ENCODE peak calls at places on chromosomes 2 and 18, in ten cellular contexts. A is heart left ventricle, Z is body of pancreas, F is breast epithelium, E is Peyer's patch, L is mucosa of descending colon, H is Panc1, N is lower lobe of right lung, G is colonic mucosa, B is spleen. C is an unnamed sample.
A peak's percentile ranks its signal among the peaks of the same experiment; 100 is the strongest.

GRCh38 chr2:222756362-222756831 is 84.9 kb downstream of the MOGAT1 start:
- DNase-seq in A (no peak), Z (no peak), F (no peak), E (no peak), L (no peak), H (no peak), N (no peak), G (no peak), B (no peak), C (no peak)

GRCh38 chr2:36404312-36404711 is 48.7 kb downstream of the CRIM1 start:
- DNase-seq in A (no peak), Z (no peak), F (no peak), E (no peak), L (no peak), H (no peak), N (no peak), G (no peak), B (no peak), C (no peak)

GRCh38 chr2:27735263-27735904 is 36.1 kb upstream of the MRPL33 start:
- DNase-seq in A (peak; percentile 95), Z (peak; percentile 86), F (peak; percentile 82), E (peak; percentile 86), L (peak; percentile 80), H (no peak), N (peak; percentile 88), G (peak; percentile 81), B (peak; percentile 88), C (peak; percentile 95)

GRCh38 chr2:127239395-127239794 is 19.3 kb upstream of the CYP27C1 start:
- DNase-seq in A (no peak), Z (no peak), F (no peak), E (no peak), L (no peak), H (no peak), N (no peak), G (no peak), B (no peak), C (no peak)

GRCh38 chr2:110993557-110994231 is 127.0 kb upstream of the BCL2L11 start:
- DNase-seq in A (no peak), Z (peak; percentile 50), F (no peak), E (no peak), L (no peak), H (no peak), N (peak; percentile 64), G (no peak), B (no peak), C (no peak)

GRCh38 chr18:73805991-73806390 is 341.6 kb downstream of the FBXO15 start:
- DNase-seq in A (no peak), Z (no peak), F (no peak), E (no peak), L (no peak), H (no peak), N (no peak), G (no peak), B (no peak), C (no peak)

GRCh38 chr2:63124209-63124608 is 73.6 kb downstream of the OTX1 start:
- DNase-seq in A (no peak), Z (no peak), F (no peak), E (no peak), L (no peak), H (no peak), N (no peak), G (no peak), B (no peak), C (no peak)

GRCh38 chr2:124325667-124326425 is 300.8 kb downstream of the CNTNAP5 start:
- DNase-seq in A (no peak), Z (no peak), F (no peak), E (no peak), L (no peak), H (no peak), N (no peak), G (no peak), B (no peak), C (no peak)

GRCh38 chr2:238425505-238425978 is 1.2 kb upstream of the ASB1 start:
- DNase-seq in A (no peak), Z (no peak), F (no peak), E (no peak), L (peak; percentile 51), H (no peak), N (no peak), G (peak; percentile 55), B (no peak), C (peak; percentile 1)
- H3K4me3 ChIP-seq in A (peak overlapping the region; percentile 90), Z (no peak overlapping the region), F (no peak overlapping the region), E (peak overlapping the region; percentile 94), L (no peak overlapping the region), H (peak overlapping the region; percentile 92), N (peak overlapping the region; percentile 92), G (peak overlapping the region; percentile 96), B (no peak overlapping the region), C (peak overlapping the region; percentile 98)

GRCh38 chr2:25168256-25169072 is at the start of gene POMC:
- DNase-seq in A (no peak), Z (peak; percentile 35), F (no peak), E (no peak), L (no peak), H (no peak), N (peak; percentile 55), G (no peak), B (peak; percentile 82), C (peak; percentile 89)

GRCh38 chr2:25170888-25171287 is 2.5 kb upstream of the POMC start:
- DNase-seq in A (no peak), Z (no peak), F (no peak), E (no peak), L (no peak), H (no peak), N (no peak), G (no peak), B (no peak), C (no peak)

GRCh38 chr2:25169073-25169470 is 692 bp upstream of the POMC start:
- DNase-seq in A (no peak), Z (no peak), F (no peak), E (no peak), L (no peak), H (no peak), N (no peak), G (no peak), B (no peak), C (peak; percentile 73)

GRCh38 chr2:25164526-25164925 is 3.9 kb downstream of the POMC start:
- DNase-seq in A (no peak), Z (no peak), F (no peak), E (no peak), L (no peak), H (no peak), N (no peak), G (no peak), B (peak; percentile 52), C (no peak)

GRCh38 chr2:25165992-25166618 is 2.3 kb downstream of the POMC start:
- DNase-seq in A (peak; percentile 34), Z (peak; percentile 70), F (no peak), E (peak; percentile 63), L (peak; percentile 67), H (peak; percentile 27), N (no peak), G (peak; percentile 53), B (peak; percentile 92), C (peak; percentile 48)
- TF ChIP-seq CTCF in A (no peak), Z (peak; percentile 33), F (no peak), E (peak; percentile 9), L (no peak), H (peak; percentile 88), N (no peak), G (peak; percentile 27), B (peak; percentile 45), C (peak; percentile 2)

GRCh38 chr18:9949861-9950260 is 36.0 kb downstream of the VAPA start:
- DNase-seq in A (no peak), Z (no peak), F (no peak), E (no peak), L (no peak), H (no peak), N (no peak), G (no peak), B (no peak), C (no peak)

GRCh38 chr18:9949315-9949714 is 35.5 kb downstream of the VAPA start:
- DNase-seq in A (no peak), Z (no peak), F (no peak), E (no peak), L (no peak), H (no peak), N (no peak), G (no peak), B (no peak), C (no peak)

GRCh38 chr18:9944805-9945204 is 31.0 kb downstream of the VAPA start:
- DNase-seq in A (no peak), Z (no peak), F (no peak), E (no peak), L (no peak), H (no peak), N (no peak), G (no peak), B (no peak), C (no peak)

GRCh38 chr18:9946831-9947230 is 33.0 kb downstream of the VAPA start:
- DNase-seq in A (no peak), Z (no peak), F (no peak), E (no peak), L (no peak), H (no peak), N (no peak), G (no peak), B (no peak), C (no peak)

DNA sequence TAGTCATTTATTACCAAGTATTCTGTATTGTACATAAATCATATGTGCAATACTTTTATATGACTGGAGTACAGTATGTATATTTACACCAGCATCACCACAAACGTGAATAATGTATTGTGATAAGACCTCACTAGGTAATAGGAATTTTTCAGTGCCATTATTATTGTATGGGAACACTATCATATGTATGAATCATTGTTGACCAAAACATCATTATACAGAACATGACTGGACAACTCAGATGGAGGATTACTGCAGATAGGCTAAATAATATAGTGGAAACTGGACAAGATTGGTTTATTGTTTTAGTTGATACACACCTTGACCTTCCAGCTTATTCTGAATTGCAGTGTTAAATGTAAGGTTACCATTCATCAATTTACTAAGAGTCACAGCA is 33.4 kb downstream of the VAPA start:
- DNase-seq in A (no peak), Z (no peak), F (no peak), E (no peak), L (no peak), H (no peak), N (no peak), G (no peak), B (no peak), C (no peak)
- H3K4me3 ChIP-seq in A (no peak overlapping the region), Z (no peak overlapping the region), F (no peak overlapping the region), E (no peak overlapping the region), L (no peak overlapping the region), H (no peak overlapping the region), N (no peak overlapping the region), G (no peak overlapping the region), B (no peak overlapping the region), C (no peak overlapping the region)

DNA sequence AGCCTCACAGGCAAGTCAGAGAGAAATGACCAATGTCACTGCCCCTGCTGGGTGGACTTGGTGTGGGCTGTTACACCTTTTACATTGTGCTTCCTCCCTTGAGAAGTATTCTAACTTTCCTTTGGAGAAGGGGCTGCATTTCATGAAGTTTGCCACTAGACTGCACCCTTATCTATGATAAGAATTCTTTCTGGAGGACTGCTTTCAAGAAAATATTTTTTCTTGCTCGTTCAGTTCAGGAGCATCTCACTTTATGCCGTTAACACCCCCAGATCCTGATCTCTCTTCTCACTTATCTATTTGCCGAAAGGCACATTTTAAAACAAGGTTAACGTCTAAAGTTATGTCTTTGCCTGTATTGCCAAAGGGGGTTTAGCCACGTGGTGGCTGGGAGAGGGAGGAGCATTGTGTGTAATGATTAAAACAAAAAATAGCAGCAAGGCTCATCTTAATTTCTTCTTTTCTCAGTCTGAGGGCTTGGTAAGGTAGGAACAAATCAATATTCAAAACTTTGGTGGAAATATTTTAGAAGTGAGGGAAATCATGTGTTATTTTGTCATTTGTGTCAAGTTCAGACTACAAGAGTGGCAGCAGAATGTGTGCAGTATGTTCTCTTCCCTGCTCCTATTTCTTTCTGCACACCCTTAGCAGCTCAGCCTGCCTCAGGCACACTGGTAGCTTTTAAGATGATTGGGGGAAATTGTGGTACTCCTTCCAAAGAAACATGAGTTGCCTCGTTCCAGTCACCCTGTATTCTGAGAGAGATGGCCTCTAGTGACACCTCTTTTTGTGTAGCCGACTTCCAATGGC is 1.6 kb upstream of the IGFBP5 start:
- DNase-seq in A (no peak), Z (no peak), F (no peak), E (no peak), L (no peak), H (no peak), N (no peak), G (no peak), B (no peak), C (peak; percentile 66)
- TF ChIP-seq CTCF in A (peak; percentile 28), Z (no peak), F (peak; percentile 47), E (no peak), L (no peak), H (peak; percentile 69), N (peak; percentile 59), G (no peak), B (peak; percentile 50), C (peak; percentile 84)

C was measured in osteoblast.